ENCODE peak calls at places on chromosomes 11 and 22, in eight cellular contexts. One of them, this sample, is unnamed.
A peak's percentile ranks its signal among the peaks of the same experiment; 100 is the strongest.

GRCh38 chr11:117187799-117188481 is 9.4 kb downstream of the SIDT2 start:
- DNase-seq in CD8-positive, alpha-beta T cell: no peak
- DNase-seq in cardiac muscle cell: no peak
- DNase-seq in MM.1S: no peak
- DNase-seq in gastrocnemius medialis: peak; percentile 9
- DNase-seq in prostate gland: no peak
- DNase-seq in CD8-positive, alpha-beta memory T cell: peak; percentile 39
- DNase-seq in esophagus muscularis mucosa: no peak
- DNase-seq in this sample: no peak

GRCh38 chr22:18954333-18954732 is 18.2 kb upstream of the PRODH start:
- DNase-seq in CD8-positive, alpha-beta T cell: peak; percentile 32
- DNase-seq in cardiac muscle cell: peak; percentile 79
- DNase-seq in MM.1S: peak; percentile 48
- DNase-seq in gastrocnemius medialis: peak; percentile 64
- DNase-seq in prostate gland: peak; percentile 58
- DNase-seq in CD8-positive, alpha-beta memory T cell: peak; percentile 60
- DNase-seq in esophagus muscularis mucosa: no peak
- DNase-seq in this sample: peak; percentile 6

GRCh38 chr11:130161441-130161840 is 1.9 kb downstream of the ST14 start:
- DNase-seq in CD8-positive, alpha-beta T cell: no peak
- DNase-seq in cardiac muscle cell: no peak
- DNase-seq in MM.1S: no peak
- DNase-seq in gastrocnemius medialis: no peak
- DNase-seq in prostate gland: no peak
- DNase-seq in CD8-positive, alpha-beta memory T cell: no peak
- DNase-seq in esophagus muscularis mucosa: no peak
- DNase-seq in this sample: no peak

GRCh38 chr11:94152678-94153065 is 24.0 kb downstream of the PANX1 start:
- DNase-seq in CD8-positive, alpha-beta T cell: no peak
- DNase-seq in cardiac muscle cell: no peak
- DNase-seq in MM.1S: no peak
- DNase-seq in gastrocnemius medialis: no peak
- DNase-seq in prostate gland: no peak
- DNase-seq in CD8-positive, alpha-beta memory T cell: no peak
- DNase-seq in esophagus muscularis mucosa: no peak
- DNase-seq in this sample: no peak

GRCh38 chr11:117218133-117218915 is 13.5 kb downstream of the PCSK7 start:
- DNase-seq in CD8-positive, alpha-beta T cell: no peak
- DNase-seq in cardiac muscle cell: no peak
- DNase-seq in MM.1S: no peak
- DNase-seq in gastrocnemius medialis: peak; percentile 64
- DNase-seq in prostate gland: no peak
- DNase-seq in CD8-positive, alpha-beta memory T cell: no peak
- DNase-seq in esophagus muscularis mucosa: no peak
- DNase-seq in this sample: no peak

GRCh38 chr22:17222503-17222902 is 3.3 kb upstream of the ADA2 start:
- DNase-seq in CD8-positive, alpha-beta T cell: no peak
- DNase-seq in cardiac muscle cell: no peak
- DNase-seq in MM.1S: no peak
- DNase-seq in gastrocnemius medialis: no peak
- DNase-seq in prostate gland: no peak
- DNase-seq in CD8-positive, alpha-beta memory T cell: no peak
- DNase-seq in esophagus muscularis mucosa: no peak
- DNase-seq in this sample: no peak

GRCh38 chr11:61645179-61645868 is 34.9 kb upstream of the DAGLA start:
- DNase-seq in CD8-positive, alpha-beta T cell: no peak
- DNase-seq in cardiac muscle cell: peak; percentile 57
- DNase-seq in MM.1S: no peak
- DNase-seq in gastrocnemius medialis: no peak
- DNase-seq in prostate gland: no peak
- DNase-seq in CD8-positive, alpha-beta memory T cell: no peak
- DNase-seq in esophagus muscularis mucosa: no peak
- DNase-seq in this sample: no peak

GRCh38 chr11:110565344-110565684 is 135.6 kb downstream of the FDX1 start:
- DNase-seq in CD8-positive, alpha-beta T cell: no peak
- DNase-seq in cardiac muscle cell: peak; percentile 79
- DNase-seq in MM.1S: no peak
- DNase-seq in gastrocnemius medialis: no peak
- DNase-seq in prostate gland: no peak
- DNase-seq in CD8-positive, alpha-beta memory T cell: no peak
- DNase-seq in esophagus muscularis mucosa: no peak
- DNase-seq in this sample: no peak

GRCh38 chr11:35337136-35337918 is 82.0 kb downstream of the SLC1A2 start:
- DNase-seq in CD8-positive, alpha-beta T cell: no peak
- DNase-seq in cardiac muscle cell: no peak
- DNase-seq in MM.1S: no peak
- DNase-seq in gastrocnemius medialis: no peak
- DNase-seq in prostate gland: peak; percentile 62
- DNase-seq in CD8-positive, alpha-beta memory T cell: no peak
- DNase-seq in esophagus muscularis mucosa: no peak
- DNase-seq in this sample: no peak

GRCh38 chr11:65643971-65644370 is 6.1 kb downstream of the SIPA1 start:
- DNase-seq in CD8-positive, alpha-beta T cell: no peak
- DNase-seq in cardiac muscle cell: no peak
- DNase-seq in MM.1S: no peak
- DNase-seq in gastrocnemius medialis: no peak
- DNase-seq in prostate gland: no peak
- DNase-seq in CD8-positive, alpha-beta memory T cell: no peak
- DNase-seq in esophagus muscularis mucosa: no peak
- DNase-seq in this sample: no peak

GRCh38 chr11:114162719-114163123 is 103.2 kb downstream of the ZBTB16 start:
- DNase-seq in CD8-positive, alpha-beta T cell: no peak
- DNase-seq in cardiac muscle cell: peak; percentile 74
- DNase-seq in MM.1S: no peak
- DNase-seq in gastrocnemius medialis: peak; percentile 97
- DNase-seq in prostate gland: peak; percentile 97
- DNase-seq in CD8-positive, alpha-beta memory T cell: no peak
- DNase-seq in esophagus muscularis mucosa: peak; percentile 99
- DNase-seq in this sample: no peak

GRCh38 chr11:45179686-45180085 is 33.2 kb downstream of the PRDM11 start:
- DNase-seq in CD8-positive, alpha-beta T cell: no peak
- DNase-seq in cardiac muscle cell: no peak
- DNase-seq in MM.1S: no peak
- DNase-seq in gastrocnemius medialis: no peak
- DNase-seq in prostate gland: no peak
- DNase-seq in CD8-positive, alpha-beta memory T cell: no peak
- DNase-seq in esophagus muscularis mucosa: no peak
- DNase-seq in this sample: no peak

GRCh38 chr11:75509201-75509600 is 16.5 kb downstream of the GDPD5 start:
- DNase-seq in CD8-positive, alpha-beta T cell: no peak
- DNase-seq in cardiac muscle cell: no peak
- DNase-seq in MM.1S: no peak
- DNase-seq in gastrocnemius medialis: no peak
- DNase-seq in prostate gland: no peak
- DNase-seq in CD8-positive, alpha-beta memory T cell: no peak
- DNase-seq in esophagus muscularis mucosa: no peak
- DNase-seq in this sample: no peak

GRCh38 chr11:65922565-65922964 is 3.3 kb downstream of the DRAP1 start:
- DNase-seq in CD8-positive, alpha-beta T cell: no peak
- DNase-seq in cardiac muscle cell: no peak
- DNase-seq in MM.1S: no peak
- DNase-seq in gastrocnemius medialis: no peak
- DNase-seq in prostate gland: no peak
- DNase-seq in CD8-positive, alpha-beta memory T cell: no peak
- DNase-seq in esophagus muscularis mucosa: no peak
- DNase-seq in this sample: no peak

GRCh38 chr11:65781152-65781961 is 581 bp upstream of the AP5B1 start:
- DNase-seq in CD8-positive, alpha-beta T cell: no peak
- DNase-seq in cardiac muscle cell: peak; percentile 54
- DNase-seq in MM.1S: no peak
- DNase-seq in gastrocnemius medialis: peak; percentile 33
- DNase-seq in prostate gland: peak; percentile 46
- DNase-seq in CD8-positive, alpha-beta memory T cell: no peak
- DNase-seq in esophagus muscularis mucosa: no peak
- DNase-seq in this sample: no peak

GRCh38 chr11:48052183-48053040 is 72.1 kb downstream of the PTPRJ start:
- DNase-seq in CD8-positive, alpha-beta T cell: no peak
- DNase-seq in cardiac muscle cell: peak; percentile 82
- DNase-seq in MM.1S: no peak
- DNase-seq in gastrocnemius medialis: no peak
- DNase-seq in prostate gland: peak; percentile 84
- DNase-seq in CD8-positive, alpha-beta memory T cell: no peak
- DNase-seq in esophagus muscularis mucosa: no peak
- DNase-seq in this sample: no peak

GRCh38 chr11:120153221-120153620 is 15.3 kb upstream of the TRIM29 start:
- DNase-seq in CD8-positive, alpha-beta T cell: no peak
- DNase-seq in cardiac muscle cell: no peak
- DNase-seq in MM.1S: no peak
- DNase-seq in gastrocnemius medialis: no peak
- DNase-seq in prostate gland: no peak
- DNase-seq in CD8-positive, alpha-beta memory T cell: no peak
- DNase-seq in esophagus muscularis mucosa: no peak
- DNase-seq in this sample: no peak
- H3K27me3 ChIP-seq in CD8-positive, alpha-beta T cell: no peaks in the 10 kb centered on the region
- H3K27me3 ChIP-seq in cardiac muscle cell: no peaks in the 10 kb centered on the region
- H3K27me3 ChIP-seq in MM.1S: no peaks in the 10 kb centered on the region
- H3K27me3 ChIP-seq in gastrocnemius medialis: peaks cover 4% of the 10 kb centered on the region
- H3K27me3 ChIP-seq in prostate gland: no peaks in the 10 kb centered on the region
- H3K27me3 ChIP-seq in CD8-positive, alpha-beta memory T cell: no peaks in the 10 kb centered on the region
- H3K27me3 ChIP-seq in esophagus muscularis mucosa: no peaks in the 10 kb centered on the region
- H3K27me3 ChIP-seq in this sample: no peaks in the 10 kb centered on the region

GRCh38 chr11:11545285-11546275 is 76.2 kb downstream of the GALNT18 start:
- DNase-seq in CD8-positive, alpha-beta T cell: no peak
- DNase-seq in cardiac muscle cell: no peak
- DNase-seq in MM.1S: no peak
- DNase-seq in gastrocnemius medialis: no peak
- DNase-seq in prostate gland: no peak
- DNase-seq in CD8-positive, alpha-beta memory T cell: no peak
- DNase-seq in esophagus muscularis mucosa: no peak
- DNase-seq in this sample: no peak
- H3K27ac ChIP-seq in CD8-positive, alpha-beta T cell: no peak overlapping the region
- H3K27ac ChIP-seq in cardiac muscle cell: no peak overlapping the region
- H3K27ac ChIP-seq in MM.1S: no peak overlapping the region
- H3K27ac ChIP-seq in gastrocnemius medialis: no peak overlapping the region
- H3K27ac ChIP-seq in prostate gland: no peak overlapping the region
- H3K27ac ChIP-seq in CD8-positive, alpha-beta memory T cell: no peak overlapping the region
- H3K27ac ChIP-seq in esophagus muscularis mucosa: no peak overlapping the region
- H3K27ac ChIP-seq in this sample: no peak overlapping the region

GRCh38 chr11:8375460-8375859 is 111.8 kb upstream of the LMO1 start:
- DNase-seq in CD8-positive, alpha-beta T cell: no peak
- DNase-seq in cardiac muscle cell: no peak
- DNase-seq in MM.1S: no peak
- DNase-seq in gastrocnemius medialis: no peak
- DNase-seq in prostate gland: no peak
- DNase-seq in CD8-positive, alpha-beta memory T cell: no peak
- DNase-seq in esophagus muscularis mucosa: no peak
- DNase-seq in this sample: no peak

GRCh38 chr11:8373519-8374432 is 110.1 kb upstream of the LMO1 start:
- DNase-seq in CD8-positive, alpha-beta T cell: no peak
- DNase-seq in cardiac muscle cell: no peak
- DNase-seq in MM.1S: no peak
- DNase-seq in gastrocnemius medialis: no peak
- DNase-seq in prostate gland: no peak
- DNase-seq in CD8-positive, alpha-beta memory T cell: no peak
- DNase-seq in esophagus muscularis mucosa: no peak
- DNase-seq in this sample: no peak

GRCh38 chr11:8372641-8373381 is 109.1 kb upstream of the LMO1 start:
- DNase-seq in CD8-positive, alpha-beta T cell: no peak
- DNase-seq in cardiac muscle cell: no peak
- DNase-seq in MM.1S: no peak
- DNase-seq in gastrocnemius medialis: no peak
- DNase-seq in prostate gland: no peak
- DNase-seq in CD8-positive, alpha-beta memory T cell: no peak
- DNase-seq in esophagus muscularis mucosa: no peak
- DNase-seq in this sample: no peak

GRCh38 chr11:8374716-8375115 is 111.0 kb upstream of the LMO1 start:
- DNase-seq in CD8-positive, alpha-beta T cell: no peak
- DNase-seq in cardiac muscle cell: no peak
- DNase-seq in MM.1S: no peak
- DNase-seq in gastrocnemius medialis: no peak
- DNase-seq in prostate gland: no peak
- DNase-seq in CD8-positive, alpha-beta memory T cell: no peak
- DNase-seq in esophagus muscularis mucosa: no peak
- DNase-seq in this sample: no peak

DNA sequence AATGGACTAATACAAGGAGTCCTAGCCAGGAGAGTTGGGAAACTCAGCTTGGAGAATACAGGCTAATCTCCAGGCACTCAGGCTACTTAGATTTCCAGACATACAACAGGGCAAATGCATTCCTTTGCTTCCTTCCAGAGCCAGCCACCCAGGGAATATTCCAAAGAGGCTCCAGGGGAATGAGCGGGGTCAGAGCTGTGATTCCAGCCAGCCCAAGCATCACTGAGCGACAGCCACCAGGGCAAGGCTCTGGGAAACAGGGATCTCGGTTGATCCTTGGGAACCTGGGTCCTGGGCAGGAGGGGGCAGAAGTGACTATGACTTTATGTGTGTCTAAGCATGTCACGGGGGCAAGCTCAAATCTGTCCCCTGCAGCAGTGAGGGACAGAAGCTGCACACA is 112.3 kb upstream of the LMO1 start:
- DNase-seq in CD8-positive, alpha-beta T cell: no peak
- DNase-seq in cardiac muscle cell: no peak
- DNase-seq in MM.1S: no peak
- DNase-seq in gastrocnemius medialis: no peak
- DNase-seq in prostate gland: no peak
- DNase-seq in CD8-positive, alpha-beta memory T cell: no peak
- DNase-seq in esophagus muscularis mucosa: no peak
- DNase-seq in this sample: no peak
- H3K27me3 ChIP-seq in CD8-positive, alpha-beta T cell: no peaks in the 10 kb centered on the region
- H3K27me3 ChIP-seq in cardiac muscle cell: no peaks in the 10 kb centered on the region
- H3K27me3 ChIP-seq in MM.1S: no peaks in the 10 kb centered on the region
- H3K27me3 ChIP-seq in gastrocnemius medialis: no peaks in the 10 kb centered on the region
- H3K27me3 ChIP-seq in prostate gland: no peaks in the 10 kb centered on the region
- H3K27me3 ChIP-seq in CD8-positive, alpha-beta memory T cell: no peaks in the 10 kb centered on the region
- H3K27me3 ChIP-seq in esophagus muscularis mucosa: no peaks in the 10 kb centered on the region
- H3K27me3 ChIP-seq in this sample: no peaks in the 10 kb centered on the region

DNA sequence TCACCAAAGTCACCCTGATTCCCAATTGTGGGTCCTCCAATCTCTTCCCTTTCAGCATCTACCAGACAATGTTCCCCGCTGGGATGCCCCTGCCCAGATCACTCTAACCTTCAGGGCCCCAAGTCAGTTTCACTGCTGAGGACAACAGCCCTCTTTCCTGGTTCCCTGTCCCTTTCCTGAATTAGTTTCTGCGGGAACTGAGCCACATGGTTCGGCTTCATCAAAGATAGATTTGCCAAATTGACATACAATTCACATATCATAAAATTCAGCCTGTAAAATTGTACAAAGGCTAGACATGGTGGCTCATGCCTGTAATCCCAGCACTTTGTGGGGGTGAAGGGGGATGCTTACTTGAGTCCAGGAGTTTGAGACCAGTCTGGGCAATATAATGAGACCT is 10.1 kb downstream of the PRDX5 start:
- DNase-seq in CD8-positive, alpha-beta T cell: no peak
- DNase-seq in cardiac muscle cell: no peak
- DNase-seq in MM.1S: no peak
- DNase-seq in gastrocnemius medialis: no peak
- DNase-seq in prostate gland: no peak
- DNase-seq in CD8-positive, alpha-beta memory T cell: no peak
- DNase-seq in esophagus muscularis mucosa: no peak
- DNase-seq in this sample: no peak
- H3K27ac ChIP-seq in CD8-positive, alpha-beta T cell: no peak overlapping the region
- H3K27ac ChIP-seq in cardiac muscle cell: no peak overlapping the region
- H3K27ac ChIP-seq in MM.1S: no peak overlapping the region
- H3K27ac ChIP-seq in gastrocnemius medialis: no peak overlapping the region
- H3K27ac ChIP-seq in prostate gland: no peak overlapping the region
- H3K27ac ChIP-seq in CD8-positive, alpha-beta memory T cell: no peak overlapping the region
- H3K27ac ChIP-seq in esophagus muscularis mucosa: no peak overlapping the region
- H3K27ac ChIP-seq in this sample: no peak overlapping the region

This sample was measured in effector memory CD4-positive, alpha-beta T cell.